ENCODE peak calls at places on chromosomes 5 and 9, in six cellular contexts. One of them, this sample, is unnamed. For H3K4me1 and H3K27me3, the result is how much of the 10 kb centered on the place peaks cover.

GRCh38 chr5:149540098-149540497 is 11.1 kb downstream of the CSNK1A1 start:
- DNase-seq in K562: no peak
- DNase-seq in HCT116: no peak
- DNase-seq in H1: no peak
- DNase-seq in HepG2: no peak
- DNase-seq in GM12878: no peak
- DNase-seq in this sample: no peak

GRCh38 chr5:76714771-76715483 is 999 bp upstream of the F2R start:
- DNase-seq in K562: no peak
- DNase-seq in HCT116: no peak
- DNase-seq in H1: no peak
- DNase-seq in HepG2: no peak
- DNase-seq in GM12878: no peak
- DNase-seq in this sample: no peak

GRCh38 chr9:13939129-13939528 is 374.8 kb downstream of the NFIB start:
- DNase-seq in K562: no peak
- DNase-seq in HCT116: no peak
- DNase-seq in H1: no peak
- DNase-seq in HepG2: no peak
- DNase-seq in GM12878: no peak
- DNase-seq in this sample: no peak

GRCh38 chr5:35345222-35345621 is 114.9 kb upstream of the PRLR start:
- DNase-seq in K562: no peak
- DNase-seq in HCT116: no peak
- DNase-seq in H1: no peak
- DNase-seq in HepG2: peak
- DNase-seq in GM12878: no peak
- DNase-seq in this sample: peak

GRCh38 chr5:18312016-18312415 is 677.8 kb downstream of the TAF11L14 start:
- DNase-seq in K562: no peak
- DNase-seq in HCT116: no peak
- DNase-seq in H1: no peak
- DNase-seq in HepG2: no peak
- DNase-seq in GM12878: no peak
- DNase-seq in this sample: no peak

GRCh38 chr5:130541617-130542221 is 623.3 kb downstream of the HINT1 start:
- DNase-seq in K562: no peak
- DNase-seq in HCT116: no peak
- DNase-seq in H1: no peak
- DNase-seq in HepG2: no peak
- DNase-seq in GM12878: peak
- DNase-seq in this sample: no peak

GRCh38 chr5:37789991-37790390 is 49.9 kb downstream of the GDNF start:
- DNase-seq in K562: no peak
- DNase-seq in HCT116: no peak
- DNase-seq in H1: no peak
- DNase-seq in HepG2: no peak
- DNase-seq in GM12878: no peak
- DNase-seq in this sample: no peak

GRCh38 chr5:123180178-123180577 is 91.1 kb downstream of the PRDM6 start:
- DNase-seq in K562: no peak
- DNase-seq in HCT116: no peak
- DNase-seq in H1: no peak
- DNase-seq in HepG2: no peak
- DNase-seq in GM12878: no peak
- DNase-seq in this sample: no peak

GRCh38 chr5:65912311-65912710 is 14.1 kb upstream of the ERBIN start:
- DNase-seq in K562: no peak
- DNase-seq in HCT116: no peak
- DNase-seq in H1: no peak
- DNase-seq in HepG2: no peak
- DNase-seq in GM12878: no peak
- DNase-seq in this sample: no peak

GRCh38 chr5:119257613-119258012 is 98.2 kb upstream of the TNFAIP8 start:
- DNase-seq in K562: no peak
- DNase-seq in HCT116: no peak
- DNase-seq in H1: no peak
- DNase-seq in HepG2: no peak
- DNase-seq in GM12878: no peak
- DNase-seq in this sample: no peak

GRCh38 chr5:52876456-52876855 is 88.7 kb downstream of the ITGA1 start:
- DNase-seq in K562: no peak
- DNase-seq in HCT116: no peak
- DNase-seq in H1: no peak
- DNase-seq in HepG2: no peak
- DNase-seq in GM12878: no peak
- DNase-seq in this sample: no peak

GRCh38 chr9:18543406-18543965 is 69.5 kb downstream of the ADAMTSL1 start:
- DNase-seq in K562: no peak
- DNase-seq in HCT116: no peak
- DNase-seq in H1: no peak
- DNase-seq in HepG2: no peak
- DNase-seq in GM12878: no peak
- DNase-seq in this sample: no peak

GRCh38 chr9:12162101-12162500 is 531.1 kb upstream of the TYRP1 start:
- DNase-seq in K562: no peak
- DNase-seq in HCT116: no peak
- DNase-seq in H1: no peak
- DNase-seq in HepG2: no peak
- DNase-seq in GM12878: no peak
- DNase-seq in this sample: no peak

GRCh38 chr5:132877938-132878337 is 4.5 kb downstream of the LEAP2 start:
- DNase-seq in K562: no peak
- DNase-seq in HCT116: no peak
- DNase-seq in H1: no peak
- DNase-seq in HepG2: no peak
- DNase-seq in GM12878: no peak
- DNase-seq in this sample: no peak

GRCh38 chr5:148685520-148686134 is 31.3 kb upstream of the HTR4 start:
- DNase-seq in K562: no peak
- DNase-seq in HCT116: no peak
- DNase-seq in H1: no peak
- DNase-seq in HepG2: no peak
- DNase-seq in GM12878: no peak
- DNase-seq in this sample: no peak

GRCh38 chr9:87753313-87753712 is 27.4 kb downstream of the CTSL start:
- DNase-seq in K562: no peak
- DNase-seq in HCT116: no peak
- DNase-seq in H1: no peak
- DNase-seq in HepG2: no peak
- DNase-seq in GM12878: no peak
- DNase-seq in this sample: no peak

GRCh38 chr5:60510663-60511062 is 189.3 kb downstream of the DEPDC1B start:
- DNase-seq in K562: no peak
- DNase-seq in HCT116: no peak
- DNase-seq in H1: no peak
- DNase-seq in HepG2: no peak
- DNase-seq in GM12878: no peak
- DNase-seq in this sample: no peak

GRCh38 chr5:14016549-14016948 is 72.1 kb upstream of the DNAH5 start:
- DNase-seq in K562: no peak
- DNase-seq in HCT116: no peak
- DNase-seq in H1: no peak
- DNase-seq in HepG2: no peak
- DNase-seq in GM12878: no peak
- DNase-seq in this sample: no peak

GRCh38 chr9:100587375-100587774 is 9.5 kb downstream of the CAVIN4 start:
- DNase-seq in K562: no peak
- DNase-seq in HCT116: peak
- DNase-seq in H1: no peak
- DNase-seq in HepG2: peak
- DNase-seq in GM12878: no peak
- DNase-seq in this sample: no peak

GRCh38 chr9:71638627-71639026 is 129.7 kb downstream of the CEMIP2 start:
- DNase-seq in K562: peak
- DNase-seq in HCT116: no peak
- DNase-seq in H1: no peak
- DNase-seq in HepG2: no peak
- DNase-seq in GM12878: no peak
- DNase-seq in this sample: no peak

GRCh38 chr9:86405926-86406325 is 51.7 kb upstream of the TUT7 start:
- DNase-seq in K562: no peak
- DNase-seq in HCT116: peak
- DNase-seq in H1: no peak
- DNase-seq in HepG2: peak
- DNase-seq in GM12878: no peak
- DNase-seq in this sample: no peak

GRCh38 chr5:94562327-94562971 is 56.0 kb downstream of the KIAA0825 start:
- DNase-seq in K562: no peak
- DNase-seq in HCT116: no peak
- DNase-seq in H1: no peak
- DNase-seq in HepG2: no peak
- DNase-seq in GM12878: no peak
- DNase-seq in this sample: no peak

GRCh38 chr9:13721481-13722235 is 442.2 kb upstream of the MPDZ start:
- DNase-seq in K562: no peak
- DNase-seq in HCT116: no peak
- DNase-seq in H1: no peak
- DNase-seq in HepG2: no peak
- DNase-seq in GM12878: no peak
- DNase-seq in this sample: no peak

GRCh38 chr9:16813838-16814237 is 56.6 kb downstream of the BNC2 start:
- DNase-seq in K562: no peak
- DNase-seq in HCT116: no peak
- DNase-seq in H1: no peak
- DNase-seq in HepG2: no peak
- DNase-seq in GM12878: no peak
- DNase-seq in this sample: no peak

GRCh38 chr5:88665750-88666215 is 217.2 kb downstream of the MEF2C start:
- DNase-seq in K562: no peak
- DNase-seq in HCT116: no peak
- DNase-seq in H1: no peak
- DNase-seq in HepG2: no peak
- DNase-seq in GM12878: no peak
- DNase-seq in this sample: no peak
- H3K4me1 ChIP-seq in K562: under half
- H3K4me1 ChIP-seq in HCT116: under half
- H3K4me1 ChIP-seq in H1: under half
- H3K4me1 ChIP-seq in HepG2: under half
- H3K4me1 ChIP-seq in GM12878: under half
- H3K4me1 ChIP-seq in this sample: under half

GRCh38 chr9:130666393-130667116 is 2.2 kb downstream of the PRDM12 start:
- DNase-seq in K562: no peak
- DNase-seq in HCT116: no peak
- DNase-seq in H1: no peak
- DNase-seq in HepG2: no peak
- DNase-seq in GM12878: no peak
- DNase-seq in this sample: no peak
- H3K27me3 ChIP-seq in K562: half or more
- H3K27me3 ChIP-seq in HCT116: under half
- H3K27me3 ChIP-seq in H1: half or more
- H3K27me3 ChIP-seq in HepG2: under half
- H3K27me3 ChIP-seq in GM12878: under half
- H3K27me3 ChIP-seq in this sample: half or more

GRCh38 chr5:80825780-80826460 is 134.2 kb upstream of the RASGRF2 start:
- DNase-seq in K562: no peak
- DNase-seq in HCT116: no peak
- DNase-seq in H1: no peak
- DNase-seq in HepG2: no peak
- DNase-seq in GM12878: no peak
- DNase-seq in this sample: no peak
- TF ChIP-seq ZNF274 in K562: no peak
- TF ChIP-seq ZNF274 in HCT116: no peak
- TF ChIP-seq ZNF274 in H1: no peak
- TF ChIP-seq ZNF274 in HepG2: no peak
- TF ChIP-seq ZNF274 in GM12878: no peak
- TF ChIP-seq ZNF274 in this sample: no peak

GRCh38 chr9:76756273-76756650 is 8.0 kb upstream of the PCA3 start:
- DNase-seq in K562: no peak
- DNase-seq in HCT116: no peak
- DNase-seq in H1: peak
- DNase-seq in HepG2: peak
- DNase-seq in GM12878: no peak
- DNase-seq in this sample: peak

GRCh38 chr9:76759726-76760125 is 4.5 kb upstream of the PCA3 start:
- DNase-seq in K562: no peak
- DNase-seq in HCT116: no peak
- DNase-seq in H1: no peak
- DNase-seq in HepG2: no peak
- DNase-seq in GM12878: no peak
- DNase-seq in this sample: no peak

GRCh38 chr9:76757274-76757673 is 7.0 kb upstream of the PCA3 start:
- DNase-seq in K562: no peak
- DNase-seq in HCT116: no peak
- DNase-seq in H1: no peak
- DNase-seq in HepG2: no peak
- DNase-seq in GM12878: no peak
- DNase-seq in this sample: no peak

GRCh38 chr9:76761448-76761847 is 2.8 kb upstream of the PCA3 start:
- DNase-seq in K562: no peak
- DNase-seq in HCT116: no peak
- DNase-seq in H1: no peak
- DNase-seq in HepG2: no peak
- DNase-seq in GM12878: no peak
- DNase-seq in this sample: no peak

DNA sequence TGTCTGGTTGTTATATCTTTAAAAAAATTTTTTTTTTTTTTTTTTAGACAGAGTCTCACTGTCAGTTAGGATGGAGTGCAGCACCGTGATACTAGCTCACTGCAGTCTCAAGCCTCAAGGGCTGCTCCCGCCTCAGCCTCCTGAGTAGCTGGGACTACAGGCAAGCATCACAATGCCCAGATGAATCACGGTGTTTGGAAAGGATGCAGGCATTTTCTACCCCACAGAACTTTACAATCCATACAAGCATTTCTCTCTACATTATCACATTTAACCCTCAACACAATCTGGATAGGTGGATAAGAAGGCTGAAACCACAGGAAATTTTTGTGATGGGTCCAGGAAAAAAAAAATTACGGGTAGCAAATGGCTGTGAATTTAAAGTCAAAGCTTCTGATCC is 5.8 kb upstream of the PCA3 start:
- DNase-seq in K562: no peak
- DNase-seq in HCT116: no peak
- DNase-seq in H1: no peak
- DNase-seq in HepG2: no peak
- DNase-seq in GM12878: no peak
- DNase-seq in this sample: peak
- H3K4me1 ChIP-seq in K562: under half
- H3K4me1 ChIP-seq in HCT116: under half
- H3K4me1 ChIP-seq in H1: under half
- H3K4me1 ChIP-seq in HepG2: under half
- H3K4me1 ChIP-seq in GM12878: under half
- H3K4me1 ChIP-seq in this sample: under half

DNA sequence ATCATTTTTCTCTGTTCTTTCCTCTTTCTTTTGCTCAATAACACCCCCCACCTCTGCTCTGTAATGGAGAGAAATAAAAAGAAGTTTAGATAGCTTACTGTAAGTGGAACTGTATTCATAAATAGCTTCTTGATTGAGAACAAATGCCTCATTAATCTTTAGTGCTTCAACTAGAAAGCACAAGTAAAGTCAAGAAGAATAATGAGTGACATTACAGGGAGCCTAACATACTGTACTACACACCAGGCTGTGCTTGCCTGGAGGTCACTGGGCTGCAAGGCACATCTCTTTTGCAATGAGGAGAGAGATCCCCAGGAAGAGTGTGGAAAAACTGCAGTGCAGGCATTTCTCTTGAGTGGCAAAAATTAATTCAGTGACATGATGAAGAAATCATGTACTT is 275.8 kb downstream of the KDM4C start:
- DNase-seq in K562: no peak
- DNase-seq in HCT116: no peak
- DNase-seq in H1: no peak
- DNase-seq in HepG2: no peak
- DNase-seq in GM12878: no peak
- DNase-seq in this sample: no peak
- H3K27me3 ChIP-seq in K562: under half
- H3K27me3 ChIP-seq in HCT116: under half
- H3K27me3 ChIP-seq in H1: under half
- H3K27me3 ChIP-seq in HepG2: under half
- H3K27me3 ChIP-seq in GM12878: under half
- H3K27me3 ChIP-seq in this sample: under half